ENCODE peak calls at places on chromosomes 3 and 15, in nine cellular contexts. W is activated CD4-positive, alpha-beta T cell treated with anti-CD3 and anti-CD28 coated beads, Interleukin-2, amount 50 U/mL, for 1 hour; F is activated T-cell treated with anti-CD3 and anti-CD28 coated beads for 1 hour; Q is activated T-helper 1 cell treated with anti-CD3 and anti-CD28 coated beads, Interleukin-2, amount 50 U/mL, for 16 hours; D is foreskin fibroblast; V is psoas muscle; L is HFFc6; N is right cardiac atrium; E is progenitor cell of endocrine pancreas. H is an unnamed sample.

GRCh38 chr3:107661447-107662108 is 138.8 kb downstream of the BBX start:
- DNase-seq in E (no peak), D (peak; percentile 29), F (no peak), N (no peak), Q (no peak), V (no peak), W (no peak), L (no peak), H (no peak)

GRCh38 chr15:58520936-58521292 is 89.1 kb downstream of the LIPC start:
- DNase-seq in V (no peak), W (no peak), D (no peak), N (no peak), F (no peak), Q (no peak), E (no peak), L (no peak), H (no peak)

GRCh38 chr3:98563661-98564281 is 29.6 kb downstream of the CPOX start:
- DNase-seq in V (no peak), W (peak; percentile 24), L (peak; percentile 68), F (no peak), D (peak; percentile 71), N (no peak), E (no peak), Q (no peak), H (no peak)

GRCh38 chr3:169772530-169772950 is 656 bp upstream of the MYNN start:
- DNase-seq in Q (peak; percentile 36), E (peak; percentile 42), V (no peak), F (no peak), W (no peak), N (peak; percentile 86), L (peak; percentile 66), D (peak; percentile 87), H (peak; percentile 56)

GRCh38 chr3:145557405-145557804 is 603.6 kb downstream of the PLOD2 start:
- DNase-seq in Q (no peak), D (peak; percentile 22), N (no peak), F (no peak), V (no peak), E (no peak), W (no peak), L (no peak), H (peak; percentile 60)

GRCh38 chr3:11601446-11602241 is 42.1 kb downstream of the VGLL4 start:
- DNase-seq in N (peak; percentile 87), W (no peak), F (no peak), D (peak; percentile 47), Q (no peak), E (no peak), V (peak; percentile 69), L (no peak), H (no peak)

GRCh38 chr3:150870406-150870805 is 34.8 kb downstream of the MINDY4B start:
- DNase-seq in E (no peak), N (no peak), Q (no peak), F (no peak), L (peak; percentile 48), W (no peak), V (no peak), D (peak; percentile 58), H (no peak)

GRCh38 chr3:57006949-57007419 is 53.5 kb upstream of the SPATA12 start:
- DNase-seq in F (no peak), Q (no peak), N (peak; percentile 45), V (no peak), L (no peak), E (no peak), D (peak; percentile 50), W (no peak), H (no peak)

GRCh38 chr15:92899910-92900711 is at the start of gene CHD2:
- DNase-seq in V (peak; percentile 73), Q (peak; percentile 51), D (peak; percentile 88), F (peak; percentile 53), L (peak; percentile 72), W (peak; percentile 64), N (peak; percentile 75), E (peak; percentile 33), H (peak; percentile 96)

GRCh38 chr3:106371605-106372292 is 502.9 kb upstream of the CBLB start:
- DNase-seq in W (no peak), D (no peak), F (no peak), L (no peak), N (no peak), V (no peak), E (no peak), Q (no peak), H (no peak)

H was measured in A549.